ENCODE peak calls at places on chromosomes 6 and 20, in five cellular contexts. One of them, this sample, is unnamed.

GRCh38 chr20:10508468-10509251 is 73.6 kb downstream of the SLX4IP start:
- DNase-seq in H1: no peak
- DNase-seq in SK-N-SH: peak
- DNase-seq in endothelial cell of umbilical vein: no peak
- DNase-seq in HCT116: no peak
- DNase-seq in this sample: peak

GRCh38 chr6:112015725-112016124 is 38.2 kb upstream of the CCN6 start:
- DNase-seq in H1: no peak
- DNase-seq in SK-N-SH: no peak
- DNase-seq in endothelial cell of umbilical vein: no peak
- DNase-seq in HCT116: no peak
- DNase-seq in this sample: no peak

GRCh38 chr20:64101731-64102621 is 5.4 kb downstream of the NPBWR2 start:
- DNase-seq in H1: peak
- DNase-seq in SK-N-SH: peak
- DNase-seq in endothelial cell of umbilical vein: peak
- DNase-seq in HCT116: no peak
- DNase-seq in this sample: peak

GRCh38 chr6:71044753-71045152 is 87.9 kb upstream of the B3GAT2 start:
- DNase-seq in H1: no peak
- DNase-seq in SK-N-SH: no peak
- DNase-seq in endothelial cell of umbilical vein: no peak
- DNase-seq in HCT116: no peak
- DNase-seq in this sample: no peak

GRCh38 chr6:52596371-52597028 is 19.6 kb upstream of the TRAM2 start:
- DNase-seq in H1: no peak
- DNase-seq in SK-N-SH: no peak
- DNase-seq in endothelial cell of umbilical vein: peak
- DNase-seq in HCT116: no peak
- DNase-seq in this sample: peak

GRCh38 chr6:7042056-7042653 is 65.6 kb upstream of the RREB1 start:
- DNase-seq in H1: no peak
- DNase-seq in SK-N-SH: no peak
- DNase-seq in endothelial cell of umbilical vein: peak
- DNase-seq in HCT116: no peak
- DNase-seq in this sample: peak

GRCh38 chr6:43985329-43985728 is 141.9 kb downstream of the MRPL14 start:
- DNase-seq in H1: no peak
- DNase-seq in SK-N-SH: no peak
- DNase-seq in endothelial cell of umbilical vein: no peak
- DNase-seq in HCT116: no peak
- DNase-seq in this sample: no peak

GRCh38 chr6:129667621-129668020 is 42.4 kb downstream of the ARHGAP18 start:
- DNase-seq in H1: no peak
- DNase-seq in SK-N-SH: no peak
- DNase-seq in endothelial cell of umbilical vein: peak
- DNase-seq in HCT116: no peak
- DNase-seq in this sample: no peak

GRCh38 chr6:42030585-42031506 is 19.5 kb upstream of the TAF8 start:
- DNase-seq in H1: no peak
- DNase-seq in SK-N-SH: peak
- DNase-seq in endothelial cell of umbilical vein: peak
- DNase-seq in HCT116: no peak
- DNase-seq in this sample: peak

GRCh38 chr6:156175971-156176421 is 601.2 kb upstream of the ARID1B start:
- DNase-seq in H1: peak
- DNase-seq in SK-N-SH: peak
- DNase-seq in endothelial cell of umbilical vein: peak
- DNase-seq in HCT116: peak
- DNase-seq in this sample: peak

GRCh38 chr6:35417979-35418661 is 34.0 kb upstream of the FANCE start:
- DNase-seq in H1: no peak
- DNase-seq in SK-N-SH: peak
- DNase-seq in endothelial cell of umbilical vein: no peak
- DNase-seq in HCT116: no peak
- DNase-seq in this sample: peak

GRCh38 chr6:166651408-166651807 is 24.4 kb upstream of the RPS6KA2 start:
- DNase-seq in H1: no peak
- DNase-seq in SK-N-SH: no peak
- DNase-seq in endothelial cell of umbilical vein: no peak
- DNase-seq in HCT116: no peak
- DNase-seq in this sample: no peak

GRCh38 chr20:24991897-24992419 is 593 bp downstream of the APMAP start:
- DNase-seq in H1: no peak
- DNase-seq in SK-N-SH: peak
- DNase-seq in endothelial cell of umbilical vein: no peak
- DNase-seq in HCT116: no peak
- DNase-seq in this sample: peak

GRCh38 chr6:112362827-112363565 is 15.9 kb downstream of the RFPL4B start:
- DNase-seq in H1: no peak
- DNase-seq in SK-N-SH: no peak
- DNase-seq in endothelial cell of umbilical vein: no peak
- DNase-seq in HCT116: no peak
- DNase-seq in this sample: no peak

GRCh38 chr6:31702421-31702818 is 704 bp downstream of the ABHD16A start:
- DNase-seq in H1: no peak
- DNase-seq in SK-N-SH: no peak
- DNase-seq in endothelial cell of umbilical vein: no peak
- DNase-seq in HCT116: no peak
- DNase-seq in this sample: no peak

GRCh38 chr6:134416501-134417154 is 98.7 kb upstream of the SGK1 start:
- DNase-seq in H1: no peak
- DNase-seq in SK-N-SH: no peak
- DNase-seq in endothelial cell of umbilical vein: no peak
- DNase-seq in HCT116: no peak
- DNase-seq in this sample: no peak

GRCh38 chr6:77074037-77074713 is 389.1 kb downstream of the HTR1B start:
- DNase-seq in H1: no peak
- DNase-seq in SK-N-SH: no peak
- DNase-seq in endothelial cell of umbilical vein: no peak
- DNase-seq in HCT116: no peak
- DNase-seq in this sample: no peak

GRCh38 chr6:20707870-20708269 is 173.6 kb downstream of the CDKAL1 start:
- DNase-seq in H1: no peak
- DNase-seq in SK-N-SH: no peak
- DNase-seq in endothelial cell of umbilical vein: no peak
- DNase-seq in HCT116: no peak
- DNase-seq in this sample: no peak

GRCh38 chr6:155219858-155220301 is 43.9 kb upstream of the CLDN20 start:
- DNase-seq in H1: no peak
- DNase-seq in SK-N-SH: no peak
- DNase-seq in endothelial cell of umbilical vein: peak
- DNase-seq in HCT116: no peak
- DNase-seq in this sample: no peak

GRCh38 chr20:4047614-4048013 is 32.3 kb upstream of the RNF24 start:
- DNase-seq in H1: no peak
- DNase-seq in SK-N-SH: no peak
- DNase-seq in endothelial cell of umbilical vein: no peak
- DNase-seq in HCT116: no peak
- DNase-seq in this sample: no peak

GRCh38 chr6:128743974-128744765 is 138.8 kb upstream of the LAMA2 start:
- DNase-seq in H1: no peak
- DNase-seq in SK-N-SH: no peak
- DNase-seq in endothelial cell of umbilical vein: no peak
- DNase-seq in HCT116: no peak
- DNase-seq in this sample: no peak

GRCh38 chr20:32780749-32781402 is 18.7 kb downstream of the DNMT3B start:
- DNase-seq in H1: no peak
- DNase-seq in SK-N-SH: no peak
- DNase-seq in endothelial cell of umbilical vein: no peak
- DNase-seq in HCT116: no peak
- DNase-seq in this sample: no peak

GRCh38 chr6:2026133-2026532 is 219.3 kb downstream of the GMDS start:
- DNase-seq in H1: no peak
- DNase-seq in SK-N-SH: no peak
- DNase-seq in endothelial cell of umbilical vein: no peak
- DNase-seq in HCT116: no peak
- DNase-seq in this sample: no peak

GRCh38 chr20:43938932-43939761 is 24.5 kb downstream of the TOX2 start:
- DNase-seq in H1: no peak
- DNase-seq in SK-N-SH: no peak
- DNase-seq in endothelial cell of umbilical vein: peak
- DNase-seq in HCT116: no peak
- DNase-seq in this sample: peak

GRCh38 chr6:166484863-166485262 is 101.6 kb downstream of the RAMACL start:
- DNase-seq in H1: no peak
- DNase-seq in SK-N-SH: no peak
- DNase-seq in endothelial cell of umbilical vein: no peak
- DNase-seq in HCT116: no peak
- DNase-seq in this sample: no peak

GRCh38 chr6:83853968-83854501 is 875 bp downstream of the RIPPLY2 start:
- DNase-seq in H1: peak
- DNase-seq in SK-N-SH: peak
- DNase-seq in endothelial cell of umbilical vein: no peak
- DNase-seq in HCT116: no peak
- DNase-seq in this sample: no peak

GRCh38 chr6:71349976-71350615 is 61.5 kb downstream of the OGFRL1 start:
- DNase-seq in H1: no peak
- DNase-seq in SK-N-SH: no peak
- DNase-seq in endothelial cell of umbilical vein: peak
- DNase-seq in HCT116: no peak
- DNase-seq in this sample: no peak

GRCh38 chr6:157323924-157324276 is 581 bp upstream of the TMEM242 start:
- DNase-seq in H1: peak
- DNase-seq in SK-N-SH: peak
- DNase-seq in endothelial cell of umbilical vein: peak
- DNase-seq in HCT116: peak
- DNase-seq in this sample: peak

GRCh38 chr6:99993533-99994251 is at the start of gene MCHR2:
- DNase-seq in H1: peak
- DNase-seq in SK-N-SH: no peak
- DNase-seq in endothelial cell of umbilical vein: no peak
- DNase-seq in HCT116: no peak
- DNase-seq in this sample: no peak

GRCh38 chr6:37141291-37142046 is 28.5 kb upstream of the PIM1 start:
- DNase-seq in H1: no peak
- DNase-seq in SK-N-SH: no peak
- DNase-seq in endothelial cell of umbilical vein: no peak
- DNase-seq in HCT116: no peak
- DNase-seq in this sample: no peak

GRCh38 chr6:111657146-111657545 is 51.5 kb upstream of the TRAF3IP2 start:
- DNase-seq in H1: no peak
- DNase-seq in SK-N-SH: no peak
- DNase-seq in endothelial cell of umbilical vein: peak
- DNase-seq in HCT116: no peak
- DNase-seq in this sample: no peak

GRCh38 chr6:135274561-135275293 is 93.6 kb downstream of the MYB start:
- DNase-seq in H1: peak
- DNase-seq in SK-N-SH: no peak
- DNase-seq in endothelial cell of umbilical vein: no peak
- DNase-seq in HCT116: no peak
- DNase-seq in this sample: no peak

GRCh38 chr6:150813993-150814359 is 51.5 kb upstream of the MTHFD1L start:
- DNase-seq in H1: no peak
- DNase-seq in SK-N-SH: no peak
- DNase-seq in endothelial cell of umbilical vein: peak
- DNase-seq in HCT116: peak
- DNase-seq in this sample: no peak

GRCh38 chr6:148044921-148045320 is 297.7 kb upstream of the SASH1 start:
- DNase-seq in H1: no peak
- DNase-seq in SK-N-SH: no peak
- DNase-seq in endothelial cell of umbilical vein: peak
- DNase-seq in HCT116: no peak
- DNase-seq in this sample: no peak

GRCh38 chr6:170434114-170434820 is 118.8 kb downstream of the PSMB1 start:
- DNase-seq in H1: peak
- DNase-seq in SK-N-SH: no peak
- DNase-seq in endothelial cell of umbilical vein: no peak
- DNase-seq in HCT116: no peak
- DNase-seq in this sample: no peak

GRCh38 chr6:147463651-147464050 is 44.8 kb upstream of the SAMD5 start:
- DNase-seq in H1: no peak
- DNase-seq in SK-N-SH: no peak
- DNase-seq in endothelial cell of umbilical vein: no peak
- DNase-seq in HCT116: no peak
- DNase-seq in this sample: no peak

DNA sequence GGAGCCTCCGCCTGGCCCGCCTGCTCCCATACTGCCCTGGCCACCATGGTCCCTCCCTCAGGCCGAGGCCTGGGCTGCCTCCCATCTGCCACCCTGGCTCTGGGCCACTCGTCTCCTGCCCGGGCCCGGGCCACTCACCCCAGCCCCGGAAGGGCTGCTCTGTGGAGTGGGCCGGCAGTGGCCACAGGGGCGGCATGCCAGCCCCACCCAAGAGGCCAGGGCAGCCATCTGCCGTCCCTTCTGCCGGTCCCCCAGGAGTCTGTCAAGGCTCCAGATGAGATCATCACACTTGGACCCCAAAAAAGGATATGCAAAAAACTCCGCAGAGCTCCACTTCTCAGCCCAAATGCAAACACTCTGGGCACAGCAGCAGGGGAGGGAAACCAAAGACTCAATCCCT is 23.8 kb upstream of the TLDC2 start:
- DNase-seq in H1: no peak
- DNase-seq in SK-N-SH: no peak
- DNase-seq in endothelial cell of umbilical vein: no peak
- DNase-seq in HCT116: no peak
- DNase-seq in this sample: no peak
- H3K4me3 ChIP-seq in H1: no peak
- H3K4me3 ChIP-seq in SK-N-SH: no peak
- H3K4me3 ChIP-seq in endothelial cell of umbilical vein: no peak
- H3K4me3 ChIP-seq in HCT116: no peak
- H3K4me3 ChIP-seq in this sample: no peak

GRCh38 chr6:10451394-10451793 is 36.5 kb upstream of the TFAP2A start:
- DNase-seq in H1: no peak
- DNase-seq in SK-N-SH: no peak
- DNase-seq in endothelial cell of umbilical vein: no peak
- DNase-seq in HCT116: no peak
- DNase-seq in this sample: no peak
- TF ChIP-seq CTCF in H1: peak
- TF ChIP-seq CTCF in SK-N-SH: no peak
- TF ChIP-seq CTCF in endothelial cell of umbilical vein: no peak
- TF ChIP-seq CTCF in HCT116: peak
- TF ChIP-seq CTCF in this sample: no peak

DNA sequence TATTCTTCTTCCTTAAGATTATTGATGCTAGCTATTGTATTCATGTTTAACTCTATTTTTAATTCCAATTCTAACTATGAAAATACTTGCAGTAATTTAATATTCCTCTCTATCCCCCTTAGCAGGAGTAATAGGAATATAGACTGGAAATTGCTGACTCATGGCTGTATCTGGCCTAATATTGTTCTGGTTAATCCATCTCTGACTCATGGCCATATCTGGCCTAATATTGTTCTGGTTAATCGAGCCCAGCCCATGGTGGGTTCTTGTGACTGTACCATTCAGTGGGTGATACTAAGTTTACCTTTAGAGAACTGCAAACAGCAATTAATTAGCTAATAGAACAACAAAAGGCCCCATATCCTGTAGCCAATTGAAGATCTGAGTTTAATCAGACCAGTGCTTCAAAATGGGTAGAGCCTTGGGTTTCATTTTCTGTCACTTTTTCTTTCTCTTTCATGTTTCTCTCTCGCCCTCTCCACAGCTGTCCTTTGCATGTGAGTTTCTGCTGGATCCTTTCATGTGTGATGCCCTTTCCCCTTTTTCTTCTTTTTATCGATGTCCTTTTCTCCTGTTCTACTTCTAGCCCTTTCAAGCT is 50.6 kb downstream of the SLC22A3 start:
- DNase-seq in H1: no peak
- DNase-seq in SK-N-SH: no peak
- DNase-seq in endothelial cell of umbilical vein: no peak
- DNase-seq in HCT116: no peak
- DNase-seq in this sample: no peak
- TF ChIP-seq MAX in H1: no peak
- TF ChIP-seq MAX in SK-N-SH: no peak
- TF ChIP-seq MAX in endothelial cell of umbilical vein: no peak
- TF ChIP-seq MAX in HCT116: no peak
- TF ChIP-seq MAX in this sample: no peak

GRCh38 chr6:47310131-47310480 is 401 bp upstream of the TNFRSF21 start:
- DNase-seq in H1: no peak
- DNase-seq in SK-N-SH: no peak
- DNase-seq in endothelial cell of umbilical vein: no peak
- DNase-seq in HCT116: no peak
- DNase-seq in this sample: no peak
- H3K4me3 ChIP-seq in H1: peak
- H3K4me3 ChIP-seq in SK-N-SH: peak
- H3K4me3 ChIP-seq in endothelial cell of umbilical vein: no peak
- H3K4me3 ChIP-seq in HCT116: peak
- H3K4me3 ChIP-seq in this sample: no peak

This sample was measured in NB4.